ENCODE peak calls at places on chromosome 18, in nine cellular contexts. One of them, this sample, is unnamed.

GRCh38 chr18:6484659-6485058 is 69.9 kb upstream of the L3MBTL4 start:
- DNase-seq in NCI-H2081: no peak
- DNase-seq in AG04449: no peak
- DNase-seq in D341Med: no peak
- DNase-seq in stimulated activated CD4-positive, alpha-beta T cell treated with anti-CD3 and anti-CD28 coated beads, Interleukin-4, amount 100 ng/mL, for 48 hours: no peak
- DNase-seq in fibroblast of lung: no peak
- DNase-seq in head of caudate nucleus: no peak
- DNase-seq in HuH-7: no peak
- DNase-seq in testis: peak
- DNase-seq in this sample: no peak

GRCh38 chr18:10235553-10235952 is 218.9 kb upstream of the APCDD1 start:
- DNase-seq in AG04449: no peak
- DNase-seq in HuH-7: no peak
- DNase-seq in D341Med: no peak
- DNase-seq in NCI-H2081: no peak
- DNase-seq in testis: no peak
- DNase-seq in fibroblast of lung: no peak
- DNase-seq in head of caudate nucleus: no peak
- DNase-seq in stimulated activated CD4-positive, alpha-beta T cell treated with anti-CD3 and anti-CD28 coated beads, Interleukin-4, amount 100 ng/mL, for 48 hours: no peak
- DNase-seq in this sample: no peak

GRCh38 chr18:79947881-79948610 is 3.4 kb downstream of the SLC66A2 start:
- DNase-seq in head of caudate nucleus: no peak
- DNase-seq in HuH-7: no peak
- DNase-seq in fibroblast of lung: no peak
- DNase-seq in NCI-H2081: no peak
- DNase-seq in stimulated activated CD4-positive, alpha-beta T cell treated with anti-CD3 and anti-CD28 coated beads, Interleukin-4, amount 100 ng/mL, for 48 hours: no peak
- DNase-seq in testis: peak
- DNase-seq in D341Med: peak
- DNase-seq in AG04449: no peak
- DNase-seq in this sample: no peak

GRCh38 chr18:950882-951539 is 46.3 kb downstream of the ADCYAP1 start:
- DNase-seq in NCI-H2081: no peak
- DNase-seq in HuH-7: no peak
- DNase-seq in testis: no peak
- DNase-seq in D341Med: no peak
- DNase-seq in fibroblast of lung: no peak
- DNase-seq in AG04449: no peak
- DNase-seq in stimulated activated CD4-positive, alpha-beta T cell treated with anti-CD3 and anti-CD28 coated beads, Interleukin-4, amount 100 ng/mL, for 48 hours: no peak
- DNase-seq in head of caudate nucleus: no peak
- DNase-seq in this sample: no peak

GRCh38 chr18:46156124-46156745 is 52.0 kb downstream of the HAUS1 start:
- DNase-seq in head of caudate nucleus: no peak
- DNase-seq in D341Med: no peak
- DNase-seq in HuH-7: no peak
- DNase-seq in stimulated activated CD4-positive, alpha-beta T cell treated with anti-CD3 and anti-CD28 coated beads, Interleukin-4, amount 100 ng/mL, for 48 hours: no peak
- DNase-seq in fibroblast of lung: no peak
- DNase-seq in NCI-H2081: no peak
- DNase-seq in AG04449: no peak
- DNase-seq in testis: no peak
- DNase-seq in this sample: no peak

GRCh38 chr18:58379443-58379842 is 249.4 kb downstream of the ALPK2 start:
- DNase-seq in testis: no peak
- DNase-seq in HuH-7: no peak
- DNase-seq in AG04449: no peak
- DNase-seq in head of caudate nucleus: no peak
- DNase-seq in fibroblast of lung: no peak
- DNase-seq in NCI-H2081: no peak
- DNase-seq in D341Med: no peak
- DNase-seq in stimulated activated CD4-positive, alpha-beta T cell treated with anti-CD3 and anti-CD28 coated beads, Interleukin-4, amount 100 ng/mL, for 48 hours: no peak
- DNase-seq in this sample: no peak

GRCh38 chr18:23908827-23909226 is 105.7 kb upstream of the TTC39C start:
- DNase-seq in stimulated activated CD4-positive, alpha-beta T cell treated with anti-CD3 and anti-CD28 coated beads, Interleukin-4, amount 100 ng/mL, for 48 hours: no peak
- DNase-seq in HuH-7: no peak
- DNase-seq in testis: no peak
- DNase-seq in D341Med: no peak
- DNase-seq in AG04449: no peak
- DNase-seq in NCI-H2081: no peak
- DNase-seq in fibroblast of lung: no peak
- DNase-seq in head of caudate nucleus: no peak
- DNase-seq in this sample: no peak

GRCh38 chr18:5463390-5463789 is 80.4 kb downstream of the EPB41L3 start:
- DNase-seq in HuH-7: no peak
- DNase-seq in testis: peak
- DNase-seq in fibroblast of lung: peak
- DNase-seq in stimulated activated CD4-positive, alpha-beta T cell treated with anti-CD3 and anti-CD28 coated beads, Interleukin-4, amount 100 ng/mL, for 48 hours: no peak
- DNase-seq in D341Med: no peak
- DNase-seq in head of caudate nucleus: no peak
- DNase-seq in AG04449: no peak
- DNase-seq in NCI-H2081: no peak
- DNase-seq in this sample: peak

GRCh38 chr18:48575658-48576453 is 37.0 kb downstream of the CTIF start:
- DNase-seq in testis: peak
- DNase-seq in NCI-H2081: no peak
- DNase-seq in AG04449: no peak
- DNase-seq in head of caudate nucleus: peak
- DNase-seq in HuH-7: no peak
- DNase-seq in D341Med: no peak
- DNase-seq in fibroblast of lung: no peak
- DNase-seq in stimulated activated CD4-positive, alpha-beta T cell treated with anti-CD3 and anti-CD28 coated beads, Interleukin-4, amount 100 ng/mL, for 48 hours: no peak
- DNase-seq in this sample: no peak

GRCh38 chr18:24968233-24968775 is 383.7 kb downstream of the ZNF521 start:
- DNase-seq in AG04449: peak
- DNase-seq in HuH-7: no peak
- DNase-seq in D341Med: no peak
- DNase-seq in testis: no peak
- DNase-seq in fibroblast of lung: no peak
- DNase-seq in stimulated activated CD4-positive, alpha-beta T cell treated with anti-CD3 and anti-CD28 coated beads, Interleukin-4, amount 100 ng/mL, for 48 hours: no peak
- DNase-seq in NCI-H2081: no peak
- DNase-seq in head of caudate nucleus: no peak
- DNase-seq in this sample: no peak

GRCh38 chr18:49322770-49323490 is 137.5 kb downstream of the DYM start:
- DNase-seq in NCI-H2081: no peak
- DNase-seq in stimulated activated CD4-positive, alpha-beta T cell treated with anti-CD3 and anti-CD28 coated beads, Interleukin-4, amount 100 ng/mL, for 48 hours: no peak
- DNase-seq in HuH-7: no peak
- DNase-seq in AG04449: no peak
- DNase-seq in testis: no peak
- DNase-seq in D341Med: no peak
- DNase-seq in fibroblast of lung: no peak
- DNase-seq in head of caudate nucleus: no peak
- DNase-seq in this sample: no peak

GRCh38 chr18:66894851-66895250 is 291.0 kb upstream of the CDH19 start:
- DNase-seq in D341Med: no peak
- DNase-seq in stimulated activated CD4-positive, alpha-beta T cell treated with anti-CD3 and anti-CD28 coated beads, Interleukin-4, amount 100 ng/mL, for 48 hours: no peak
- DNase-seq in HuH-7: no peak
- DNase-seq in AG04449: no peak
- DNase-seq in head of caudate nucleus: no peak
- DNase-seq in testis: no peak
- DNase-seq in NCI-H2081: no peak
- DNase-seq in fibroblast of lung: no peak
- DNase-seq in this sample: no peak

GRCh38 chr18:48698707-48699106 is 159.9 kb downstream of the CTIF start:
- DNase-seq in NCI-H2081: no peak
- DNase-seq in testis: no peak
- DNase-seq in AG04449: no peak
- DNase-seq in HuH-7: no peak
- DNase-seq in fibroblast of lung: no peak
- DNase-seq in head of caudate nucleus: no peak
- DNase-seq in stimulated activated CD4-positive, alpha-beta T cell treated with anti-CD3 and anti-CD28 coated beads, Interleukin-4, amount 100 ng/mL, for 48 hours: no peak
- DNase-seq in D341Med: no peak
- DNase-seq in this sample: no peak

GRCh38 chr18:51953521-51953920 is 386.5 kb upstream of the DCC start:
- DNase-seq in stimulated activated CD4-positive, alpha-beta T cell treated with anti-CD3 and anti-CD28 coated beads, Interleukin-4, amount 100 ng/mL, for 48 hours: no peak
- DNase-seq in AG04449: no peak
- DNase-seq in testis: no peak
- DNase-seq in HuH-7: no peak
- DNase-seq in head of caudate nucleus: no peak
- DNase-seq in NCI-H2081: no peak
- DNase-seq in fibroblast of lung: no peak
- DNase-seq in D341Med: no peak
- DNase-seq in this sample: no peak

GRCh38 chr18:21272016-21272582 is 30.1 kb downstream of the GREB1L start:
- DNase-seq in head of caudate nucleus: no peak
- DNase-seq in AG04449: no peak
- DNase-seq in D341Med: no peak
- DNase-seq in testis: no peak
- DNase-seq in HuH-7: no peak
- DNase-seq in NCI-H2081: no peak
- DNase-seq in stimulated activated CD4-positive, alpha-beta T cell treated with anti-CD3 and anti-CD28 coated beads, Interleukin-4, amount 100 ng/mL, for 48 hours: no peak
- DNase-seq in fibroblast of lung: no peak
- DNase-seq in this sample: no peak

GRCh38 chr18:36397033-36397432 is 99.5 kb downstream of the FHOD3 start:
- DNase-seq in AG04449: no peak
- DNase-seq in D341Med: no peak
- DNase-seq in HuH-7: no peak
- DNase-seq in testis: no peak
- DNase-seq in NCI-H2081: no peak
- DNase-seq in head of caudate nucleus: no peak
- DNase-seq in stimulated activated CD4-positive, alpha-beta T cell treated with anti-CD3 and anti-CD28 coated beads, Interleukin-4, amount 100 ng/mL, for 48 hours: no peak
- DNase-seq in fibroblast of lung: no peak
- DNase-seq in this sample: no peak

GRCh38 chr18:62081248-62081647 is 105.6 kb downstream of the PIGN start:
- DNase-seq in AG04449: no peak
- DNase-seq in fibroblast of lung: no peak
- DNase-seq in head of caudate nucleus: no peak
- DNase-seq in NCI-H2081: no peak
- DNase-seq in D341Med: no peak
- DNase-seq in stimulated activated CD4-positive, alpha-beta T cell treated with anti-CD3 and anti-CD28 coated beads, Interleukin-4, amount 100 ng/mL, for 48 hours: no peak
- DNase-seq in testis: no peak
- DNase-seq in HuH-7: no peak
- DNase-seq in this sample: no peak

GRCh38 chr18:36780748-36781147 is 48.1 kb downstream of the TPGS2 start:
- DNase-seq in D341Med: no peak
- DNase-seq in stimulated activated CD4-positive, alpha-beta T cell treated with anti-CD3 and anti-CD28 coated beads, Interleukin-4, amount 100 ng/mL, for 48 hours: no peak
- DNase-seq in HuH-7: no peak
- DNase-seq in AG04449: no peak
- DNase-seq in head of caudate nucleus: no peak
- DNase-seq in testis: no peak
- DNase-seq in fibroblast of lung: peak
- DNase-seq in NCI-H2081: no peak
- DNase-seq in this sample: no peak

GRCh38 chr18:57797209-57797651 is 5.9 kb downstream of the ATP8B1 start:
- DNase-seq in HuH-7: peak
- DNase-seq in testis: no peak
- DNase-seq in AG04449: no peak
- DNase-seq in fibroblast of lung: no peak
- DNase-seq in D341Med: no peak
- DNase-seq in stimulated activated CD4-positive, alpha-beta T cell treated with anti-CD3 and anti-CD28 coated beads, Interleukin-4, amount 100 ng/mL, for 48 hours: no peak
- DNase-seq in head of caudate nucleus: no peak
- DNase-seq in NCI-H2081: no peak
- DNase-seq in this sample: no peak

GRCh38 chr18:77068890-77069312 is 63.7 kb downstream of the MBP start:
- DNase-seq in NCI-H2081: no peak
- DNase-seq in fibroblast of lung: peak
- DNase-seq in head of caudate nucleus: no peak
- DNase-seq in HuH-7: no peak
- DNase-seq in stimulated activated CD4-positive, alpha-beta T cell treated with anti-CD3 and anti-CD28 coated beads, Interleukin-4, amount 100 ng/mL, for 48 hours: no peak
- DNase-seq in AG04449: no peak
- DNase-seq in testis: no peak
- DNase-seq in D341Med: no peak
- DNase-seq in this sample: no peak

GRCh38 chr18:54222922-54223567 is 1.4 kb downstream of the MBD2 start:
- DNase-seq in HuH-7: no peak
- DNase-seq in head of caudate nucleus: no peak
- DNase-seq in testis: no peak
- DNase-seq in NCI-H2081: no peak
- DNase-seq in fibroblast of lung: no peak
- DNase-seq in stimulated activated CD4-positive, alpha-beta T cell treated with anti-CD3 and anti-CD28 coated beads, Interleukin-4, amount 100 ng/mL, for 48 hours: peak
- DNase-seq in AG04449: no peak
- DNase-seq in D341Med: no peak
- DNase-seq in this sample: no peak

GRCh38 chr18:9649164-9649540 is 34.8 kb upstream of the PPP4R1 start:
- DNase-seq in fibroblast of lung: no peak
- DNase-seq in stimulated activated CD4-positive, alpha-beta T cell treated with anti-CD3 and anti-CD28 coated beads, Interleukin-4, amount 100 ng/mL, for 48 hours: no peak
- DNase-seq in D341Med: no peak
- DNase-seq in AG04449: no peak
- DNase-seq in NCI-H2081: no peak
- DNase-seq in testis: no peak
- DNase-seq in HuH-7: no peak
- DNase-seq in head of caudate nucleus: no peak
- DNase-seq in this sample: no peak

GRCh38 chr18:58527116-58528010 is 101.5 kb downstream of the ALPK2 start:
- DNase-seq in stimulated activated CD4-positive, alpha-beta T cell treated with anti-CD3 and anti-CD28 coated beads, Interleukin-4, amount 100 ng/mL, for 48 hours: no peak
- DNase-seq in D341Med: no peak
- DNase-seq in NCI-H2081: no peak
- DNase-seq in head of caudate nucleus: no peak
- DNase-seq in testis: no peak
- DNase-seq in HuH-7: peak
- DNase-seq in fibroblast of lung: no peak
- DNase-seq in AG04449: no peak
- DNase-seq in this sample: no peak

GRCh38 chr18:10406172-10406663 is 48.2 kb upstream of the APCDD1 start:
- DNase-seq in D341Med: no peak
- DNase-seq in AG04449: no peak
- DNase-seq in fibroblast of lung: no peak
- DNase-seq in HuH-7: no peak
- DNase-seq in head of caudate nucleus: no peak
- DNase-seq in testis: no peak
- DNase-seq in stimulated activated CD4-positive, alpha-beta T cell treated with anti-CD3 and anti-CD28 coated beads, Interleukin-4, amount 100 ng/mL, for 48 hours: no peak
- DNase-seq in NCI-H2081: peak
- DNase-seq in this sample: no peak